ENCODE peak calls at places on chromosomes 5 and 9, in eight cellular contexts. X, F, Q, D, R, N, J and K are unnamed samples.

GRCh38 chr5:179422840-179423523 is 77.7 kb upstream of the ADAMTS2 start:
- DNase-seq in X (peak), F (no peak), Q (no peak), D (no peak), R (no peak), N (no peak), J (no peak), K (no peak)

GRCh38 chr9:134393582-134394280 is 67.5 kb downstream of the RXRA start:
- DNase-seq in X (no peak), F (no peak), Q (no peak), D (no peak), R (no peak), N (no peak), J (no peak), K (no peak)

GRCh38 chr9:26975728-26976707 is 19.8 kb downstream of the IFT74 start:
- DNase-seq in X (no peak), F (no peak), Q (no peak), D (peak), R (peak), N (no peak), J (peak), K (no peak)

GRCh38 chr5:2758632-2759031 is 7.2 kb upstream of the IRX2 start:
- DNase-seq in X (no peak), F (no peak), Q (no peak), D (no peak), R (no peak), N (no peak), J (no peak), K (no peak)

GRCh38 chr5:72510610-72511121 is 3.5 kb upstream of the ZNF366 start:
- DNase-seq in X (no peak), F (no peak), Q (no peak), D (peak), R (peak), N (no peak), J (no peak), K (no peak)

GRCh38 chr5:175591293-175591692 is 66.6 kb upstream of the HRH2 start:
- DNase-seq in X (no peak), F (no peak), Q (no peak), D (no peak), R (no peak), N (no peak), J (no peak), K (no peak)

GRCh38 chr9:131667576-131667975 is 72.3 kb downstream of the RAPGEF1 start:
- DNase-seq in X (no peak), F (peak), Q (no peak), D (peak), R (no peak), N (peak), J (no peak), K (no peak)

GRCh38 chr5:176692835-176693476 is 45.7 kb downstream of the TSPAN17 start:
- DNase-seq in X (no peak), F (no peak), Q (no peak), D (no peak), R (no peak), N (no peak), J (no peak), K (no peak)

GRCh38 chr5:125722550-125722949 is 700.7 kb upstream of the GRAMD2B start:
- DNase-seq in X (no peak), F (no peak), Q (no peak), D (no peak), R (no peak), N (no peak), J (no peak), K (no peak)

GRCh38 chr5:53403758-53404157 is 76.7 kb upstream of the FST start:
- DNase-seq in X (no peak), F (no peak), Q (no peak), D (no peak), R (no peak), N (no peak), J (no peak), K (no peak)

GRCh38 chr5:150208187-150209015 is 18.5 kb downstream of the SLC6A7 start:
- DNase-seq in X (no peak), F (no peak), Q (no peak), D (peak), R (peak), N (no peak), J (no peak), K (no peak)

GRCh38 chr9:131657031-131657377 is 82.9 kb downstream of the RAPGEF1 start:
- DNase-seq in X (no peak), F (no peak), Q (no peak), D (no peak), R (no peak), N (no peak), J (no peak), K (no peak)

GRCh38 chr5:112696786-112697185 is 40.9 kb upstream of the APC start:
- DNase-seq in X (no peak), F (no peak), Q (no peak), D (no peak), R (no peak), N (no peak), J (no peak), K (no peak)

GRCh38 chr5:76403963-76404693 is 1.0 kb downstream of the IQGAP2 start:
- DNase-seq in X (peak), F (peak), Q (peak), D (no peak), R (no peak), N (peak), J (peak), K (no peak)

GRCh38 chr5:113376640-113377039 is 58.1 kb downstream of the TSSK1B start:
- DNase-seq in X (peak), F (no peak), Q (no peak), D (no peak), R (no peak), N (no peak), J (no peak), K (no peak)